ENCODE peak calls at places on chromosomes 6 and 20, in nine cellular contexts. One of them, this sample, is unnamed.

GRCh38 chr6:31958412-31958740 is 395 bp downstream of the NELFE start:
- DNase-seq in NB4: no peak
- DNase-seq in foreskin fibroblast: no peak
- DNase-seq in HepG2: no peak
- DNase-seq in mesendoderm: no peak
- DNase-seq in aorta: no peak
- DNase-seq in AG04449: no peak
- DNase-seq in right cardiac atrium: no peak
- DNase-seq in BE2C: no peak
- DNase-seq in this sample: no peak

GRCh38 chr6:47727391-47727790 is 29.0 kb downstream of the ADGRF4 start:
- DNase-seq in right cardiac atrium: no peak
- DNase-seq in foreskin fibroblast: peak; percentile 11
- DNase-seq in HepG2: no peak
- DNase-seq in aorta: no peak
- DNase-seq in BE2C: no peak
- DNase-seq in NB4: no peak
- DNase-seq in mesendoderm: no peak
- DNase-seq in AG04449: no peak
- DNase-seq in this sample: no peak

GRCh38 chr6:47034421-47034820 is 7.7 kb downstream of the ADGRF1 start:
- DNase-seq in aorta: no peak
- DNase-seq in HepG2: no peak
- DNase-seq in foreskin fibroblast: peak; percentile 8
- DNase-seq in AG04449: no peak
- DNase-seq in mesendoderm: no peak
- DNase-seq in BE2C: no peak
- DNase-seq in NB4: no peak
- DNase-seq in right cardiac atrium: no peak
- DNase-seq in this sample: no peak

GRCh38 chr6:89148016-89148750 is 2.3 kb downstream of the PM20D2 start:
- DNase-seq in aorta: no peak
- DNase-seq in AG04449: no peak
- DNase-seq in BE2C: no peak
- DNase-seq in foreskin fibroblast: peak; percentile 42
- DNase-seq in right cardiac atrium: peak; percentile 28
- DNase-seq in HepG2: no peak
- DNase-seq in NB4: peak; percentile 67
- DNase-seq in mesendoderm: no peak
- DNase-seq in this sample: no peak

GRCh38 chr20:14992961-14993360 is 655.5 kb upstream of the FLRT3 start:
- DNase-seq in HepG2: peak; percentile 37
- DNase-seq in AG04449: no peak
- DNase-seq in foreskin fibroblast: peak; percentile 80
- DNase-seq in aorta: no peak
- DNase-seq in NB4: no peak
- DNase-seq in mesendoderm: no peak
- DNase-seq in right cardiac atrium: no peak
- DNase-seq in BE2C: peak; percentile 24
- DNase-seq in this sample: no peak

GRCh38 chr20:32743237-32744112 is at the start of gene COMMD7:
- DNase-seq in aorta: peak; percentile 76
- DNase-seq in HepG2: peak; percentile 50
- DNase-seq in BE2C: peak; percentile 69
- DNase-seq in mesendoderm: peak; percentile 84
- DNase-seq in AG04449: no peak
- DNase-seq in foreskin fibroblast: peak; percentile 76
- DNase-seq in right cardiac atrium: peak; percentile 88
- DNase-seq in NB4: peak; percentile 80
- DNase-seq in this sample: peak; percentile 84

GRCh38 chr6:111564482-111564945 is 41.2 kb downstream of the TRAF3IP2 start:
- DNase-seq in aorta: peak; percentile 82
- DNase-seq in BE2C: peak; percentile 27
- DNase-seq in AG04449: no peak
- DNase-seq in foreskin fibroblast: peak; percentile 78
- DNase-seq in mesendoderm: no peak
- DNase-seq in NB4: peak; percentile 43
- DNase-seq in right cardiac atrium: peak; percentile 81
- DNase-seq in HepG2: no peak
- DNase-seq in this sample: no peak

GRCh38 chr20:31719644-31720485 is 2.8 kb downstream of the BCL2L1 start:
- DNase-seq in NB4: no peak
- DNase-seq in aorta: no peak
- DNase-seq in right cardiac atrium: no peak
- DNase-seq in mesendoderm: peak; percentile 87
- DNase-seq in BE2C: no peak
- DNase-seq in HepG2: peak; percentile 99
- DNase-seq in AG04449: no peak
- DNase-seq in foreskin fibroblast: peak; percentile 50
- DNase-seq in this sample: peak; percentile 88

GRCh38 chr6:139369068-139369467 is 5.4 kb downstream of the CITED2 start:
- DNase-seq in mesendoderm: peak; percentile 96
- DNase-seq in AG04449: no peak
- DNase-seq in BE2C: no peak
- DNase-seq in NB4: no peak
- DNase-seq in aorta: no peak
- DNase-seq in foreskin fibroblast: no peak
- DNase-seq in right cardiac atrium: no peak
- DNase-seq in HepG2: no peak
- DNase-seq in this sample: no peak

GRCh38 chr6:44217332-44218143 is 812 bp downstream of the MYMX start:
- DNase-seq in BE2C: peak; percentile 34
- DNase-seq in right cardiac atrium: peak; percentile 91
- DNase-seq in HepG2: no peak
- DNase-seq in aorta: peak; percentile 85
- DNase-seq in AG04449: no peak
- DNase-seq in NB4: no peak
- DNase-seq in foreskin fibroblast: peak; percentile 40
- DNase-seq in mesendoderm: peak; percentile 35
- DNase-seq in this sample: no peak

GRCh38 chr6:11785953-11786579 is 7.5 kb upstream of the ADTRP start:
- DNase-seq in NB4: no peak
- DNase-seq in AG04449: no peak
- DNase-seq in aorta: no peak
- DNase-seq in HepG2: no peak
- DNase-seq in BE2C: no peak
- DNase-seq in foreskin fibroblast: no peak
- DNase-seq in right cardiac atrium: no peak
- DNase-seq in mesendoderm: no peak
- DNase-seq in this sample: no peak

GRCh38 chr6:11783524-11784064 is 5.0 kb upstream of the ADTRP start:
- DNase-seq in AG04449: no peak
- DNase-seq in right cardiac atrium: no peak
- DNase-seq in foreskin fibroblast: no peak
- DNase-seq in HepG2: no peak
- DNase-seq in NB4: no peak
- DNase-seq in mesendoderm: no peak
- DNase-seq in aorta: no peak
- DNase-seq in BE2C: no peak
- DNase-seq in this sample: no peak

GRCh38 chr6:11788043-11788442 is 9.4 kb upstream of the ADTRP start:
- DNase-seq in NB4: peak; percentile 95
- DNase-seq in right cardiac atrium: no peak
- DNase-seq in aorta: no peak
- DNase-seq in foreskin fibroblast: no peak
- DNase-seq in BE2C: no peak
- DNase-seq in HepG2: no peak
- DNase-seq in AG04449: no peak
- DNase-seq in mesendoderm: no peak
- DNase-seq in this sample: no peak

GRCh38 chr6:11784341-11784740 is 5.7 kb upstream of the ADTRP start:
- DNase-seq in aorta: no peak
- DNase-seq in mesendoderm: no peak
- DNase-seq in right cardiac atrium: no peak
- DNase-seq in BE2C: no peak
- DNase-seq in HepG2: no peak
- DNase-seq in AG04449: no peak
- DNase-seq in NB4: no peak
- DNase-seq in foreskin fibroblast: no peak
- DNase-seq in this sample: no peak

DNA sequence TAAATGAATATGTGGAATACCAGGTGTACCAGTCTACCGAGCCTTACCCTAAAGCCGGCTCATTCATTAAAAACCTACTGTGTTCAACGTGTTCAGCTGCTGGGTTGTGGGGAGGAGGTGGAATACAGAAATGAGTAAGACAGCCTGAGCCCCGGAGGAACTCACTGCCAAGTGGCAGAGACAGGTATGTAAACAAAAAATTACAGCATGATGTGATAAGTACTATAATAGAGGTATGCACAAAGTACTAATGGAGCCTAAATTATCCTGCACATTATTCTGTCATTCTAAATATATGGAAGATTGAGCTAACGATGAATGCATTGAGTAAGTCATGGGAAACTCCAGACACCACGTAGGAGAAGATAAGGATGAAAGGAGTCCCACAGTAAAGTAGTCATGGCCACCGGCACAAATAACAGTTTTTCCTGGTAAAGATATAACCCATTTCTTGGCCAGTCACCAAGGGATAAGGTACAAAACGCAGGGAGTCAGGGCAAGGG is 6.9 kb upstream of the ADTRP start:
- DNase-seq in aorta: no peak
- DNase-seq in BE2C: no peak
- DNase-seq in NB4: no peak
- DNase-seq in mesendoderm: no peak
- DNase-seq in right cardiac atrium: no peak
- DNase-seq in AG04449: no peak
- DNase-seq in foreskin fibroblast: no peak
- DNase-seq in HepG2: no peak
- DNase-seq in this sample: no peak
- H3K4me3 ChIP-seq in aorta: no peak overlapping the region
- H3K4me3 ChIP-seq in BE2C: no peak overlapping the region
- H3K4me3 ChIP-seq in NB4: no peak overlapping the region
- H3K4me3 ChIP-seq in mesendoderm: no peak overlapping the region
- H3K4me3 ChIP-seq in right cardiac atrium: no peak overlapping the region
- H3K4me3 ChIP-seq in AG04449: no peak overlapping the region
- H3K4me3 ChIP-seq in foreskin fibroblast: no peak overlapping the region
- H3K4me3 ChIP-seq in HepG2: no peak overlapping the region
- H3K4me3 ChIP-seq in this sample: no peak overlapping the region

DNA sequence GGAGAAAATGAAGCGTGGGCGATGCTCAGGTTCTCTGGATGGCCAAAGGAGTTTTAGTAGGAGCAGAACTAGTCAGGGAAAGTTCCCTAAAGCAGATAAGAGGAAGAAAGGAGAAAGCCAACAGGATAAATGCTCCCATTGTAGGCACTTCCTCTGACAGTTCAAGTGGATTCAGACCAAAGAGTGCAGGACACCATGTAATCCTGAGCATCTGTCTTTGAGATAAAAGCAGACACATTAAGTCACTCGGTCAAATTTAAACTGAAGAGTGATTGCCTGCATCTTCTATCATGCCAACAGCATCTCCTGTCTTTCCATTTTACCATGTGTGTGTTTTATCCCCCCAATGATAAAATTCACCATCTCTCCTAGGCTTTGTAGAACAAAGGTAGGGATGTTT is 6.8 kb downstream of the GRIK2 start:
- DNase-seq in foreskin fibroblast: no peak
- DNase-seq in mesendoderm: no peak
- DNase-seq in HepG2: no peak
- DNase-seq in BE2C: no peak
- DNase-seq in right cardiac atrium: no peak
- DNase-seq in NB4: no peak
- DNase-seq in aorta: no peak
- DNase-seq in AG04449: no peak
- DNase-seq in this sample: no peak
- H3K4me3 ChIP-seq in foreskin fibroblast: no peak overlapping the region
- H3K4me3 ChIP-seq in mesendoderm: no peak overlapping the region
- H3K4me3 ChIP-seq in HepG2: no peak overlapping the region
- H3K4me3 ChIP-seq in BE2C: peak overlapping the region; percentile 88
- H3K4me3 ChIP-seq in right cardiac atrium: no peak overlapping the region
- H3K4me3 ChIP-seq in NB4: no peak overlapping the region
- H3K4me3 ChIP-seq in aorta: no peak overlapping the region
- H3K4me3 ChIP-seq in AG04449: no peak overlapping the region
- H3K4me3 ChIP-seq in this sample: no peak overlapping the region

GRCh38 chr6:144284474-144284752 is 722 bp upstream of the UTRN start:
- DNase-seq in foreskin fibroblast: no peak
- DNase-seq in BE2C: no peak
- DNase-seq in aorta: no peak
- DNase-seq in AG04449: no peak
- DNase-seq in mesendoderm: no peak
- DNase-seq in NB4: no peak
- DNase-seq in HepG2: no peak
- DNase-seq in right cardiac atrium: no peak
- DNase-seq in this sample: no peak

GRCh38 chr6:144285548-144285797 is 338 bp downstream of the UTRN start:
- DNase-seq in HepG2: no peak
- DNase-seq in NB4: no peak
- DNase-seq in mesendoderm: no peak
- DNase-seq in right cardiac atrium: no peak
- DNase-seq in aorta: no peak
- DNase-seq in foreskin fibroblast: no peak
- DNase-seq in BE2C: no peak
- DNase-seq in AG04449: no peak
- DNase-seq in this sample: no peak

GRCh38 chr6:144284753-144285547 is at the start of gene UTRN:
- DNase-seq in foreskin fibroblast: peak; percentile 93
- DNase-seq in BE2C: peak; percentile 8
- DNase-seq in NB4: peak; percentile 88
- DNase-seq in aorta: peak; percentile 91
- DNase-seq in HepG2: peak; percentile 74
- DNase-seq in right cardiac atrium: peak; percentile 94
- DNase-seq in AG04449: no peak
- DNase-seq in mesendoderm: peak; percentile 94
- DNase-seq in this sample: peak; percentile 81

GRCh38 chr6:144285798-144286502 is 815 bp downstream of the UTRN start:
- DNase-seq in HepG2: peak; percentile 24
- DNase-seq in right cardiac atrium: peak; percentile 92
- DNase-seq in mesendoderm: peak; percentile 82
- DNase-seq in BE2C: peak; percentile 5
- DNase-seq in AG04449: no peak
- DNase-seq in foreskin fibroblast: peak; percentile 78
- DNase-seq in aorta: peak; percentile 89
- DNase-seq in NB4: peak; percentile 81
- DNase-seq in this sample: peak; percentile 76

GRCh38 chr6:144283781-144284473 is 1.2 kb upstream of the UTRN start:
- DNase-seq in HepG2: no peak
- DNase-seq in right cardiac atrium: no peak
- DNase-seq in AG04449: no peak
- DNase-seq in mesendoderm: peak; percentile 44
- DNase-seq in foreskin fibroblast: peak; percentile 51
- DNase-seq in BE2C: no peak
- DNase-seq in NB4: peak; percentile 33
- DNase-seq in aorta: no peak
- DNase-seq in this sample: no peak
- H3K4me3 ChIP-seq in HepG2: peak overlapping the region; percentile 99
- H3K4me3 ChIP-seq in right cardiac atrium: peak overlapping the region; percentile 97
- H3K4me3 ChIP-seq in AG04449: peak overlapping the region; percentile 86
- H3K4me3 ChIP-seq in mesendoderm: peak overlapping the region; percentile 10
- H3K4me3 ChIP-seq in foreskin fibroblast: peak overlapping the region; percentile 92
- H3K4me3 ChIP-seq in BE2C: no peak overlapping the region
- H3K4me3 ChIP-seq in NB4: peak overlapping the region; percentile 86
- H3K4me3 ChIP-seq in aorta: peak overlapping the region; percentile 75
- H3K4me3 ChIP-seq in this sample: peak overlapping the region; percentile 74

DNA sequence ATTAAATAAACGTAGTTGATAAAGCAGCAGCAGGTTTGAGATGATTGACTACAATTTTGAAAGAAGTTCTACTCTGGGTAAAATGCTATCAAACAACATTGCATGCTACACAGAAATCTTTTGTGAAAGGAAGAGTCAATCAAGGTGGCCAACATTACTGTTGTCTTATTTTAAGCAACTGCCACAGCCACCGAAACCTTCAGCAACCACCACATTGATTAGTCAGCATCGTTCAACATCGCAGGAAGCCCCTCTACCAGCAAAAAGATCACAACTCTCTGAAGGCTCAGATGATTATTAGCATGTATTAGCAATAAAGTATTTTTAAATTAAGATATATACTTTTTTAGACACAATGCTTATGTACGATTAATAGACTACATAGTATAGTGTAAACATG is 14.0 kb downstream of the PGBD1 start:
- DNase-seq in mesendoderm: no peak
- DNase-seq in aorta: no peak
- DNase-seq in BE2C: no peak
- DNase-seq in right cardiac atrium: no peak
- DNase-seq in AG04449: no peak
- DNase-seq in HepG2: no peak
- DNase-seq in foreskin fibroblast: no peak
- DNase-seq in NB4: no peak
- DNase-seq in this sample: no peak
- H3K4me3 ChIP-seq in mesendoderm: no peak overlapping the region
- H3K4me3 ChIP-seq in aorta: no peak overlapping the region
- H3K4me3 ChIP-seq in BE2C: no peak overlapping the region
- H3K4me3 ChIP-seq in right cardiac atrium: no peak overlapping the region
- H3K4me3 ChIP-seq in AG04449: no peak overlapping the region
- H3K4me3 ChIP-seq in HepG2: no peak overlapping the region
- H3K4me3 ChIP-seq in foreskin fibroblast: no peak overlapping the region
- H3K4me3 ChIP-seq in NB4: no peak overlapping the region
- H3K4me3 ChIP-seq in this sample: no peak overlapping the region